ENCODE peak calls at places on chromosomes 5 and 9, in four cellular contexts. I is MM.1S, L is uterus, Q is spleen. F is an unnamed sample.

GRCh38 chr9:81575976-81576375 is 113.4 kb downstream of the TLE1 start:
- DNase-seq in L (no peak), I (no peak), Q (no peak), F (no peak)

GRCh38 chr5:42889311-42889933 is 77.7 kb upstream of the SELENOP start:
- DNase-seq in I (peak; percentile 74), Q (no peak), L (peak; percentile 80), F (peak; percentile 72)

GRCh38 chr9:137412431-137412830 is 10.5 kb downstream of the EXD3 start:
- DNase-seq in Q (no peak), L (no peak), I (no peak), F (no peak)

GRCh38 chr5:119816055-119816454 is 186.7 kb downstream of the FAM170A start:
- DNase-seq in L (no peak), Q (no peak), I (no peak), F (no peak)

GRCh38 chr5:93583799-93584530 is 943 bp downstream of the NR2F1 start:
- DNase-seq in Q (peak; percentile 88), L (no peak), I (peak; percentile 18), F (no peak)

GRCh38 chr9:117718085-117718484 is 13.9 kb downstream of the TLR4 start:
- DNase-seq in L (no peak), I (peak; percentile 89), Q (no peak), F (no peak)

GRCh38 chr5:65482280-65482726 is 583 bp upstream of the ADAMTS6 start:
- DNase-seq in I (peak; percentile 27), L (no peak), Q (no peak), F (no peak)

GRCh38 chr5:64040496-64040895 is 78.3 kb upstream of the HTR1A start:
- DNase-seq in I (no peak), Q (no peak), L (no peak), F (no peak)

GRCh38 chr5:159883522-159883950 is 32.7 kb upstream of the ADRA1B start:
- DNase-seq in L (no peak), I (no peak), Q (no peak), F (no peak)

GRCh38 chr5:59597690-59598546 is 295.6 kb downstream of the PDE4D start:
- DNase-seq in Q (no peak), L (no peak), I (no peak), F (no peak)

GRCh38 chr5:133552925-133553525 is 59.3 kb downstream of the FSTL4 start:
- DNase-seq in I (peak; percentile 52), Q (peak; percentile 84), L (no peak), F (peak; percentile 22)

GRCh38 chr9:38059233-38059936 is 9.6 kb downstream of the SHB start:
- DNase-seq in I (no peak), L (no peak), Q (peak; percentile 39), F (no peak)

GRCh38 chr5:84218546-84218945 is 166.1 kb downstream of the EDIL3 start:
- DNase-seq in I (no peak), L (no peak), Q (peak; percentile 66), F (no peak)

GRCh38 chr5:1523480-1523792 is 324 bp downstream of the LPCAT1 start:
- DNase-seq in L (peak; percentile 11), I (no peak), Q (peak; percentile 91), F (no peak)

GRCh38 chr5:142125378-142125777 is 16.8 kb downstream of the NDFIP1 start:
- DNase-seq in L (no peak), Q (no peak), I (no peak), F (no peak)

GRCh38 chr5:142125963-142126362 is 17.4 kb downstream of the NDFIP1 start:
- DNase-seq in Q (no peak), L (no peak), I (no peak), F (no peak)

GRCh38 chr5:142131394-142131793 is 22.8 kb downstream of the NDFIP1 start:
- DNase-seq in I (no peak), Q (no peak), L (no peak), F (no peak)

GRCh38 chr5:142128675-142129208 is 20.2 kb downstream of the NDFIP1 start:
- DNase-seq in Q (no peak), I (no peak), L (no peak), F (no peak)

GRCh38 chr5:142129447-142129846 is 20.9 kb downstream of the NDFIP1 start:
- DNase-seq in Q (no peak), I (no peak), L (no peak), F (no peak)
- H3K4me3 ChIP-seq in Q (no peak overlapping the region), I (no peak overlapping the region), L (no peak overlapping the region), F (no peak overlapping the region)

GRCh38 chr5:51336878-51337277 is 46.4 kb upstream of the ISL1 start:
- DNase-seq in I (no peak), L (no peak), Q (no peak), F (no peak)
- H3K27ac ChIP-seq in I (no peak overlapping the region), L (no peak overlapping the region), Q (no peak overlapping the region), F (no peak overlapping the region)

DNA sequence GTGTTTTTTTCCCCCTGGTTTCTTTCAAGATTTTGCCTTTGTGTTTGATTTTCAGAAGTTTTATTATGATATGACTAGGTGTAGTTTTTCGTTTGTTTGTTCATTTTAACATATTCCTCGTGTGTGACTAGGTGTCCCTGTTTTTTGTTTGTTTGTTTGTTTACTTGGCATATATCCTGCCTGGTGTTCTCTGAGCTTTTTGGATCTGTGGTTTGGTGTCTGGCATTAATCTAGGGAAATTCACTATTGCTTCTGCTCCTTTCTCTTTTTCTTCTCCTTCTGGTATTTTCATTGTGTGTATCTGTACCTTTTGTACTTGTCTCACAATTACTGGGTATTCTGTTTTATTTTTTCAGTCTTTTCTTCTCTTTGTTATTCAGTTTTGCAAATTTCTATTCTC is 16.2 kb upstream of the ADAM19 start:
- DNase-seq in L (no peak), Q (no peak), I (no peak), F (no peak)
- H3K4me3 ChIP-seq in L (no peak overlapping the region), Q (no peak overlapping the region), I (no peak overlapping the region), F (no peak overlapping the region)

DNA sequence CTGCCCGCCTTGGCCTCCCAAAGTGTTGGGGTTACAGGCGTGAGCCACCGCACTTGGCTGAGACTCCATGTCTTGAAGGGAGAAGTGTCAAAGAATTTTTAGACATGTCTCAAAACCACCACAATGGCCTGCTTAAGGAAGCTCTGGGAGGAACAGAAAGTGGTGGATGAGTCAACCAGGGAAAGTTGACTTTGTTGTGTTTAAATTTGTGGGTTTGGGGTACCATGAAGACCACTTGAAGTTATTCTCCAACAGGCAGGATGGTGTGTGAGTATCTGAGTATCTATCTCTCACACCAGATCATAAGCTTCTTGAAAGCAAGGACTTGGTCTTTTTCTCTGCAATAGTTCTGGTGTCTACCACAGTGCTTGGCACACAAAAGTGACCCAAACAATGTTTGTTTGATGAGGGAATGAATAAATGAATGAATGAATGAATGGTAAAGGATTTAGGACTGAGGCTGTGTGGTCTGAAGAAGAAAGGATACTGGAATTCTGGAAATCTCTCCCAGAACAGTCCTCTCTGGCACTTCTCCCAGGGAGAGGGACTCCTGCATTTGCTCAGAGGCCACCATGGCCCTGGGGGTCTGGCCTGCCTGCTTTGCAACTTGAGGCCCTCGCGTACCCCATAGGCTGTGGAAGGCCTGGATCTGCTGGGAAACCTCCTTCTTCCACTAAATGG is 187.8 kb downstream of the PALM2AKAP2 start:
- DNase-seq in L (no peak), I (no peak), Q (no peak), F (no peak)
- H3K27ac ChIP-seq in L (peak overlapping the region; percentile 45), I (peak overlapping the region; percentile 30), Q (peak overlapping the region; percentile 87), F (no peak overlapping the region)

F was measured in Panc1.